ENCODE peak calls at places on chromosomes 6 and 20, in ten cellular contexts. F, M, D, Z, Q, P, J, Y, O and G are unnamed samples.

GRCh38 chr6:119791746-119792145 is 442.2 kb upstream of the MAN1A1 start:
- DNase-seq in F (no peak), M (no peak), D (no peak), Z (no peak), Q (no peak), P (no peak), J (no peak), Y (no peak), O (no peak), G (no peak)

GRCh38 chr6:43405354-43405753 is 22.0 kb upstream of the ABCC10 start:
- DNase-seq in F (no peak), M (peak; percentile 44), D (no peak), Z (peak; percentile 17), Q (no peak), P (no peak), J (no peak), Y (no peak), O (no peak), G (no peak)

GRCh38 chr6:5996701-5997419 is 9.9 kb downstream of the NRN1 start:
- DNase-seq in F (peak; percentile 74), M (peak; percentile 24), D (no peak), Z (peak; percentile 24), Q (no peak), P (no peak), J (peak; percentile 43), Y (peak; percentile 54), O (no peak), G (peak; percentile 89)

GRCh38 chr6:168427184-168427583 is 13.8 kb upstream of the SMOC2 start:
- DNase-seq in F (no peak), M (no peak), D (no peak), Z (no peak), Q (no peak), P (no peak), J (no peak), Y (no peak), O (no peak), G (no peak)

GRCh38 chr20:5918856-5919633 is 31.3 kb downstream of the TRMT6 start:
- DNase-seq in F (peak; percentile 39), M (no peak), D (no peak), Z (peak; percentile 67), Q (no peak), P (peak; percentile 32), J (no peak), Y (no peak), O (no peak), G (no peak)

GRCh38 chr6:72620866-72621242 is 1.0 kb upstream of the KCNQ5 start:
- DNase-seq in F (peak; percentile 13), M (no peak), D (no peak), Z (no peak), Q (peak; percentile 7), P (no peak), J (no peak), Y (no peak), O (no peak), G (no peak)

GRCh38 chr20:20814685-20815084 is 102.2 kb upstream of the RALGAPA2 start:
- DNase-seq in F (no peak), M (no peak), D (no peak), Z (no peak), Q (no peak), P (no peak), J (no peak), Y (no peak), O (no peak), G (no peak)

GRCh38 chr6:170193326-170193821 is 97.5 kb downstream of the DLL1 start:
- DNase-seq in F (no peak), M (no peak), D (no peak), Z (no peak), Q (no peak), P (no peak), J (no peak), Y (no peak), O (no peak), G (no peak)

GRCh38 chr6:138424004-138424904 is 20.2 kb downstream of the HEBP2 start:
- DNase-seq in F (no peak), M (no peak), D (no peak), Z (no peak), Q (no peak), P (no peak), J (no peak), Y (no peak), O (no peak), G (no peak)

GRCh38 chr20:11807070-11807741 is 110.5 kb upstream of the BTBD3 start:
- DNase-seq in F (peak; percentile 82), M (peak; percentile 39), D (no peak), Z (peak; percentile 82), Q (no peak), P (peak; percentile 42), J (no peak), Y (no peak), O (no peak), G (no peak)

GRCh38 chr20:36082516-36082915 is 72.0 kb upstream of the EPB41L1 start:
- DNase-seq in F (no peak), M (no peak), D (no peak), Z (no peak), Q (no peak), P (no peak), J (no peak), Y (no peak), O (no peak), G (no peak)

GRCh38 chr6:89681983-89682564 is 43.5 kb upstream of the LYRM2 start:
- DNase-seq in F (no peak), M (no peak), D (no peak), Z (no peak), Q (no peak), P (no peak), J (no peak), Y (no peak), O (no peak), G (no peak)

GRCh38 chr6:137378100-137378390 is 116.1 kb downstream of the OLIG3 start:
- DNase-seq in F (no peak), M (no peak), D (no peak), Z (no peak), Q (no peak), P (no peak), J (no peak), Y (no peak), O (no peak), G (no peak)

GRCh38 chr20:7911586-7912330 is 28.5 kb downstream of the HAO1 start:
- DNase-seq in F (no peak), M (no peak), D (no peak), Z (peak; percentile 24), Q (no peak), P (no peak), J (no peak), Y (no peak), O (no peak), G (no peak)

GRCh38 chr20:59242714-59243626 is 57.4 kb upstream of the EDN3 start:
- DNase-seq in F (no peak), M (no peak), D (no peak), Z (no peak), Q (no peak), P (no peak), J (no peak), Y (no peak), O (no peak), G (no peak)

GRCh38 chr20:44208770-44209169 is 1.8 kb downstream of the OSER1 start:
- DNase-seq in F (no peak), M (no peak), D (no peak), Z (peak; percentile 26), Q (no peak), P (no peak), J (no peak), Y (no peak), O (no peak), G (no peak)